ENCODE peak calls at places on chromosome 7, in seven cellular contexts. One of them, this sample, is unnamed.

GRCh38 chr7:38107486-38107893 is 70.6 kb upstream of the STARD3NL start:
- DNase-seq in mucosa of gallbladder: peak
- DNase-seq in kidney: no peak
- DNase-seq in NCI-H2081: peak
- DNase-seq in left colon: peak
- DNase-seq in stimulated activated CD4-positive, alpha-beta T cell treated with anti-CD3 and anti-CD28 coated beads, Interleukin-4, amount 100 ng/mL, for 48 hours: peak
- DNase-seq in NCI-H1417: peak
- DNase-seq in this sample: peak

GRCh38 chr7:45582136-45582742 is 8.1 kb downstream of the ADCY1 start:
- DNase-seq in NCI-H2081: no peak
- DNase-seq in left colon: no peak
- DNase-seq in mucosa of gallbladder: no peak
- DNase-seq in kidney: peak
- DNase-seq in NCI-H1417: no peak
- DNase-seq in stimulated activated CD4-positive, alpha-beta T cell treated with anti-CD3 and anti-CD28 coated beads, Interleukin-4, amount 100 ng/mL, for 48 hours: no peak
- DNase-seq in this sample: no peak

GRCh38 chr7:140269004-140269638 is 92.3 kb upstream of the KDM7A start:
- DNase-seq in kidney: no peak
- DNase-seq in mucosa of gallbladder: no peak
- DNase-seq in NCI-H1417: no peak
- DNase-seq in left colon: no peak
- DNase-seq in stimulated activated CD4-positive, alpha-beta T cell treated with anti-CD3 and anti-CD28 coated beads, Interleukin-4, amount 100 ng/mL, for 48 hours: no peak
- DNase-seq in NCI-H2081: no peak
- DNase-seq in this sample: no peak

GRCh38 chr7:36567699-36568436 is 156.4 kb downstream of the AOAH start:
- DNase-seq in mucosa of gallbladder: no peak
- DNase-seq in NCI-H2081: no peak
- DNase-seq in NCI-H1417: no peak
- DNase-seq in left colon: no peak
- DNase-seq in stimulated activated CD4-positive, alpha-beta T cell treated with anti-CD3 and anti-CD28 coated beads, Interleukin-4, amount 100 ng/mL, for 48 hours: no peak
- DNase-seq in kidney: no peak
- DNase-seq in this sample: no peak

GRCh38 chr7:28347964-28348363 is 64.4 kb upstream of the CREB5 start:
- DNase-seq in left colon: no peak
- DNase-seq in NCI-H2081: no peak
- DNase-seq in kidney: no peak
- DNase-seq in stimulated activated CD4-positive, alpha-beta T cell treated with anti-CD3 and anti-CD28 coated beads, Interleukin-4, amount 100 ng/mL, for 48 hours: no peak
- DNase-seq in NCI-H1417: no peak
- DNase-seq in mucosa of gallbladder: no peak
- DNase-seq in this sample: no peak

GRCh38 chr7:155803418-155804376 is 8.6 kb downstream of the SHH start:
- DNase-seq in NCI-H1417: peak
- DNase-seq in stimulated activated CD4-positive, alpha-beta T cell treated with anti-CD3 and anti-CD28 coated beads, Interleukin-4, amount 100 ng/mL, for 48 hours: no peak
- DNase-seq in kidney: peak
- DNase-seq in left colon: peak
- DNase-seq in NCI-H2081: no peak
- DNase-seq in mucosa of gallbladder: peak
- DNase-seq in this sample: no peak

GRCh38 chr7:20343211-20343610 is 12.5 kb downstream of the ITGB8 start:
- DNase-seq in kidney: no peak
- DNase-seq in mucosa of gallbladder: no peak
- DNase-seq in left colon: peak
- DNase-seq in NCI-H1417: no peak
- DNase-seq in stimulated activated CD4-positive, alpha-beta T cell treated with anti-CD3 and anti-CD28 coated beads, Interleukin-4, amount 100 ng/mL, for 48 hours: no peak
- DNase-seq in NCI-H2081: no peak
- DNase-seq in this sample: no peak

GRCh38 chr7:101179117-101179779 is 845 bp downstream of the NAT16 start:
- DNase-seq in mucosa of gallbladder: no peak
- DNase-seq in left colon: no peak
- DNase-seq in stimulated activated CD4-positive, alpha-beta T cell treated with anti-CD3 and anti-CD28 coated beads, Interleukin-4, amount 100 ng/mL, for 48 hours: no peak
- DNase-seq in NCI-H2081: peak
- DNase-seq in NCI-H1417: peak
- DNase-seq in kidney: no peak
- DNase-seq in this sample: no peak